ENCODE peak calls at places on chromosomes 2 and 18, in six cellular contexts. H is GM23248, T is heart left ventricle, P is iPS DF 6.9, C is coronary artery, X is dorsolateral prefrontal cortex. E is an unnamed sample.

GRCh38 chr18:74342416-74343043 is 26.9 kb downstream of the C18orf63 start:
- DNase-seq in H (peak), T (no peak), X (no peak), C (no peak), P (no peak), E (peak)

GRCh38 chr2:225378984-225379383 is 20.5 kb upstream of the NYAP2 start:
- DNase-seq in H (no peak), C (no peak), T (no peak), X (no peak), P (no peak), E (no peak)

GRCh38 chr18:55687106-55687505 is 99.1 kb upstream of the TCF4 start:
- DNase-seq in P (no peak), H (no peak), X (no peak), C (no peak), T (no peak), E (no peak)

GRCh38 chr2:200795044-200795443 is 16.7 kb upstream of the BZW1 start:
- DNase-seq in P (no peak), T (peak), X (no peak), H (peak), C (no peak), E (no peak)

GRCh38 chr2:80852808-80853139 is 548.2 kb upstream of the LRRTM1 start:
- DNase-seq in H (no peak), C (no peak), T (no peak), P (no peak), X (no peak), E (no peak)

GRCh38 chr2:85503168-85503610 is 35.8 kb upstream of the MAT2A start:
- DNase-seq in H (no peak), X (no peak), T (no peak), C (no peak), P (no peak), E (no peak)

GRCh38 chr2:202002381-202002780 is 31.3 kb upstream of the FZD7 start:
- DNase-seq in T (no peak), C (no peak), X (no peak), H (no peak), P (no peak), E (no peak)

GRCh38 chr2:151664520-151664919 is 69.8 kb downstream of the NEB start:
- DNase-seq in T (no peak), C (no peak), X (no peak), H (no peak), P (no peak), E (no peak)

GRCh38 chr2:237497009-237497819 is 10.2 kb downstream of the MLPH start:
- DNase-seq in T (no peak), H (no peak), X (no peak), C (no peak), P (no peak), E (no peak)

GRCh38 chr2:61426267-61426897 is 44.5 kb downstream of the USP34 start:
- DNase-seq in H (peak), X (no peak), C (no peak), P (peak), T (no peak), E (no peak)

GRCh38 chr2:233476651-233477547 is 89.7 kb downstream of the USP40 start:
- DNase-seq in C (no peak), X (no peak), T (no peak), P (no peak), H (no peak), E (no peak)

GRCh38 chr18:27685807-27686412 is 491.0 kb downstream of the CDH2 start:
- DNase-seq in X (no peak), T (peak), P (no peak), H (peak), C (no peak), E (no peak)

GRCh38 chr18:51739044-51739666 is 541.7 kb upstream of the MEX3C start:
- DNase-seq in P (no peak), X (no peak), T (no peak), C (no peak), H (no peak), E (no peak)

DNA sequence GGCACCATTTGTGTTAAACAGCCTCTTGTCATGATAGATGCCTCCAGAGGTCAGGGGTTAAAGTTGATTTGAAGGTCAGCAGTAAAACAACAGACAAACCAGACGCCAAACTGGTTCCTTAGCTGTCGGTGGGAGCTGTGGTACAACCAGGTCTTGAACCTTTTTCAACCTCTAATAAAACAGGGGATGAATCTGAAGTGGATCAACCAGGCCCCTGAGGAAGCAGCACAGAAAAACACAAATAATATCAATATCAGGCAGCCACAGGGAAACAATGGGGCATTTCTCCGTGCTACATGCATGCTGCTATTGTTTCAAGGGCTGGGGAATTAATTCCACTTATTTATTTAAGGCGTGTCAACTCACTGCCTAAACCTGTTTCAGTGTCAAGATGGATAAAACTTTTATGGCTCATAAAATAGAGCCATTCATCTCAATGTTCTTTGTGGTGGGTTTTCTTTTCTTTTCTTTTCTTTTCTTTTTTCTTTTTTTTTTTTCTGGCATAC is 265.3 kb downstream of the MEIS1 start:
- DNase-seq in P (no peak), H (no peak), C (no peak), T (no peak), X (no peak), E (no peak)
- H3K4me3 ChIP-seq in P (no peak), H (no peak), C (no peak), T (no peak), X (no peak), E (no peak)

DNA sequence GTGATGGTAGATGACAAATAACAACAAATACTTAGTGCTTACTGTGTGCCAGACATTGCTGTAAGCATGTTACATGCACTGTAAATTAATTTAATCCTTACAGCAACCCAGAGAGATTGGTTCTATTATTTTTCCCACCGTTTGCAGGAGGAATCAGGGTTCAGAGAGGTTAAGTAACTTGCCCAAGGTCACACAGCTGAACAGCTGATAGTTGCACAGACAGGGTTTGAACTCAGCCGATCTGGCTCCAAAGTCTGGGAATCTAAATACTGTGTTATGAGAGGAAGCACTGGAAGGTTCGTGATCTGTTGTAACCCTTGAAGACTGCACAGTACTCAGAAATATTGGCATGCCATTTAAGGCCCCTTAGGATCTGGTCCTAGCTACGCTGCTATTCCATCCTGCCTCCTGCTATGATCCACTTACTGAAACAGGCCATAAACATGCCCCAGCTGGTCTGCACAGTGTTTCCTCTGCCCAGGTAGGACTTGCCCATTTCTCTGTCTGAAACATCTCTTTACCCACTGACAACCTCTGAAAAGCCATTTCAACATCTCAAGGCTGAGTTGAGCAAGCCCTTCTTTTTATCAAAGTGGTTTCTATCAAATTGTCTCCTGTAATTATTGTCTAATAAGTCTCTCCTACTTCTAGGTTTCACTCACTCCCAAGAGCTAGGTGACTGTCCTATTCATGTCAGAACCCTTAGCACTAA is 40.4 kb upstream of the MRPL33 start:
- DNase-seq in X (no peak), H (no peak), T (no peak), P (no peak), C (no peak), E (no peak)
- H3K4me3 ChIP-seq in X (no peak), H (no peak), T (no peak), P (no peak), C (no peak), E (no peak)

DNA sequence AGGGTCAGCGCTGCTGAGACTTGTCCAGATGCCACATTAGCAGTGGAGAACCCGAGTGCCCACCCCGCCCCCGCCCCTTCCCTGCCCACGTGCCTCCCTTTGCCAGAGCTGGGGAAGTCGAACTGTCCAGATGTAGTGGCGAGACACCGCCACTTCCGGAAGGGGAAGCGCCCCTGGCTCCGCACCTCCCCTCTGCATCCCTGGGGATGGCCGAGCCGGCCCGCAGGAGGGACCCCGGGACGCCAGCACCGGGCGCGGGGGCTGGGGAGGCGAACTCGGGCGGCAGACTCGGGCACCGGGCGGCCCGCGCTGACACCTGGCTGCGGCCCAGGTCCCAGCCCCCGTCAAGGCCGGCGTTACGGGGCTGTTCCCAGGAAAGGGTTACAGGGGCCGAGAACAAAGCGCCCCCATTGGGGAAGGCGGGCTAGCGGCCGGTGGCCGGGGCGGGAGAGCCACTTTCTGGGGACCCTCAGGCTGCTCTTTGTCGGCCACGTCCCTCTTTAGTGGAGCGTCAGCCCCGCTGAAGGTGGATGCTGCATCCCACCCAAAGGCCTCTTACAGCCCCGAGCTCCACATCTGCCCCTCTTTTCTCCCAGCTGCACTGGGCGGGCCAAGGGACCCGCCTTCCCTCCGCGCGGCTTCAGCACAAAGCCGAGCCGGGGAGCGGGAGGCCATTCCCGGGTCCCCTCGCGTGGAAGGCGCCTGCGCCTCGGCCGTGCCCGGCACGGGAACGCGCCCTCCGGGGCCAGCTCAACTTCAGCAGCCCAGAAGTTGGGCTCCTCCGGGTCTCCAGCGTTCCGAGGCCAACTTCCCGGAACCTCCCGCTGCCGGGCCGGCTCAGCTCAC is 1.4 kb downstream of the SDC1 start:
- DNase-seq in H (peak), X (no peak), C (no peak), T (peak), P (no peak), E (no peak)
- H3K4me3 ChIP-seq in H (peak), X (peak), C (peak), T (peak), P (peak), E (peak)

DNA sequence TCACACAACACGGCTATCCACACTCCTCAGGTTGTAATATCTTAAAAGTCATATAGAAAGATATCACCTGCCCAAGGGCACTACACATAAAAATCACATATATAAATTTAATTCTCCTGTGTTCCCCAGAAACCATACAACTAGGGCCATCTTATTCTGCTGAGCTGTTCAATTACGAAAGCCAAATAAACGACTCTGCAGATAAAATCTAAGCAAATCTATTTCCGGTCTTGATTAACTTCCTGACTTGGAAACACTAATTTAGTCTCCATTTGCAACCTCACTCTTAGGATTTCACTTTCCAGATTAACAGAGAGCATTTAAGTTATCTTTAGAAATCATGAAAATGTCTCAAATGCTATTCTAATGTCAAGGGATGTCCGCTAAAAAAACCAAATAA is 23.9 kb upstream of the STK17B start:
- DNase-seq in C (no peak), P (no peak), H (no peak), T (no peak), X (no peak), E (no peak)
- H3K4me3 ChIP-seq in C (no peak), P (no peak), H (no peak), T (no peak), X (no peak), E (no peak)

GRCh38 chr18:13216732-13217465 is 1.7 kb upstream of the LDLRAD4 start:
- DNase-seq in C (peak), T (peak), H (peak), X (no peak), P (no peak), E (no peak)

GRCh38 chr18:13217971-13218375 is 587 bp upstream of the LDLRAD4 start:
- DNase-seq in C (peak), H (no peak), P (no peak), X (no peak), T (peak), E (no peak)

GRCh38 chr18:13216092-13216582 is 2.4 kb upstream of the LDLRAD4 start:
- DNase-seq in X (peak), C (peak), H (peak), P (peak), T (peak), E (peak)

GRCh38 chr18:13218376-13219011 is at the start of gene LDLRAD4:
- DNase-seq in X (no peak), C (peak), P (no peak), T (peak), H (peak), E (no peak)

GRCh38 chr18:13217466-13217961 is 1.0 kb upstream of the LDLRAD4 start:
- DNase-seq in C (peak), P (no peak), H (peak), T (peak), X (no peak), E (no peak)
- H3K4me3 ChIP-seq in C (peak), P (peak), H (peak), T (peak), X (peak), E (peak)

E was measured in skeletal muscle cell.